ENCODE peak calls at places on chromosomes 3 and 15, in four cellular contexts. W, I, M and A are unnamed samples.
A peak's percentile ranks its signal among the peaks of the same experiment; 100 is the strongest.

GRCh38 chr3:13420051-13420816 is at the start of gene NUP210:
- DNase-seq in W (no peak), I (peak; percentile 78), M (no peak), A (peak; percentile 85)

GRCh38 chr3:183844606-183845005 is 19.2 kb upstream of the MAP6D1 start:
- DNase-seq in W (peak; percentile 50), I (peak; percentile 41), M (peak; percentile 85), A (no peak)

GRCh38 chr3:152113992-152114651 is 154.6 kb upstream of the MBNL1 start:
- DNase-seq in W (no peak), I (no peak), M (peak; percentile 40), A (no peak)

GRCh38 chr3:158221426-158221825 is 111.5 kb downstream of the RSRC1 start:
- DNase-seq in W (no peak), I (no peak), M (peak; percentile 28), A (no peak)

GRCh38 chr15:26023691-26024090 is 160.6 kb upstream of the ATP10A start:
- DNase-seq in W (no peak), I (no peak), M (no peak), A (no peak)

GRCh38 chr3:57446318-57446841 is 97.8 kb downstream of the DNAH12 start:
- DNase-seq in W (no peak), I (peak; percentile 25), M (peak; percentile 4), A (no peak)

GRCh38 chr15:57418640-57419039 is 42.3 kb downstream of the CGNL1 start:
- DNase-seq in W (peak; percentile 53), I (no peak), M (no peak), A (no peak)

GRCh38 chr15:89399070-89399389 is 64.4 kb upstream of the POLG start:
- DNase-seq in W (no peak), I (no peak), M (no peak), A (no peak)

GRCh38 chr15:64738231-64739095 is 36.9 kb downstream of the RBPMS2 start:
- DNase-seq in W (no peak), I (no peak), M (no peak), A (peak; percentile 66)

GRCh38 chr15:55799287-55800212 is 56.6 kb upstream of the PRTG start:
- DNase-seq in W (peak; percentile 14), I (peak; percentile 78), M (peak; percentile 64), A (peak; percentile 81)

GRCh38 chr3:185176756-185177359 is 24.0 kb upstream of the C3orf70 start:
- DNase-seq in W (no peak), I (peak; percentile 47), M (peak; percentile 57), A (peak; percentile 57)

GRCh38 chr3:127450331-127450730 is 140.2 kb downstream of the TPRA1 start:
- DNase-seq in W (no peak), I (no peak), M (no peak), A (no peak)

GRCh38 chr3:88180398-88180999 is 30.7 kb downstream of the C3orf38 start:
- DNase-seq in W (no peak), I (peak; percentile 44), M (peak; percentile 71), A (no peak)

GRCh38 chr3:55885721-55886120 is 398.6 kb upstream of the WNT5A start:
- DNase-seq in W (no peak), I (peak; percentile 28), M (peak; percentile 62), A (no peak)

GRCh38 chr15:91849749-91850161 is 3.8 kb upstream of the SLCO3A1 start:
- DNase-seq in W (no peak), I (peak; percentile 37), M (peak; percentile 78), A (no peak)

GRCh38 chr3:165642761-165643432 is 194.3 kb downstream of the BCHE start:
- DNase-seq in W (peak; percentile 91), I (peak; percentile 82), M (peak; percentile 98), A (no peak)

GRCh38 chr3:106610362-106610997 is 741.7 kb upstream of the CBLB start:
- DNase-seq in W (no peak), I (peak; percentile 7), M (peak; percentile 34), A (no peak)

GRCh38 chr3:105388199-105388598 is 21.5 kb downstream of the ALCAM start:
- DNase-seq in W (no peak), I (no peak), M (no peak), A (no peak)

GRCh38 chr3:102038477-102039142 is 189.3 kb downstream of the NFKBIZ start:
- DNase-seq in W (no peak), I (no peak), M (no peak), A (no peak)

GRCh38 chr15:26024241-26024640 is 161.1 kb upstream of the ATP10A start:
- DNase-seq in W (no peak), I (no peak), M (no peak), A (no peak)

GRCh38 chr3:177498037-177498857 is 301.0 kb upstream of the TBL1XR1 start:
- DNase-seq in W (peak; percentile 60), I (peak; percentile 25), M (peak; percentile 25), A (no peak)

GRCh38 chr15:85411992-85412538 is 31.7 kb downstream of the AKAP13 start:
- DNase-seq in W (no peak), I (no peak), M (peak; percentile 62), A (no peak)

GRCh38 chr3:13556214-13556613 is 7.3 kb downstream of the FBLN2 start:
- DNase-seq in W (no peak), I (peak; percentile 51), M (no peak), A (no peak)

GRCh38 chr3:188194327-188194726 is 40.4 kb downstream of the LPP start:
- DNase-seq in W (no peak), I (no peak), M (peak; percentile 41), A (no peak)

GRCh38 chr15:42843699-42844098 is 76.9 kb downstream of the TTBK2 start:
- DNase-seq in W (no peak), I (no peak), M (no peak), A (no peak)

GRCh38 chr3:46471371-46471914 is 6.7 kb upstream of the LTF start:
- DNase-seq in W (no peak), I (no peak), M (no peak), A (no peak)

GRCh38 chr3:113890256-113890900 is 51.8 kb downstream of the GRAMD1C start:
- DNase-seq in W (no peak), I (peak; percentile 13), M (no peak), A (no peak)
- TF ChIP-seq CTCF in W (no peak), I (no peak), M (no peak), A (no peak)

GRCh38 chr15:73681856-73682596 is 2.2 kb upstream of the CD276 start:
- DNase-seq in W (no peak), I (no peak), M (no peak), A (no peak)

GRCh38 chr15:73683257-73683623 is 943 bp upstream of the CD276 start:
- DNase-seq in W (no peak), I (no peak), M (no peak), A (no peak)

GRCh38 chr15:73682597-73683090 is 1.5 kb upstream of the CD276 start:
- DNase-seq in W (no peak), I (no peak), M (no peak), A (no peak)

GRCh38 chr15:73685561-73685960 is 1.4 kb downstream of the CD276 start:
- DNase-seq in W (no peak), I (no peak), M (peak; percentile 45), A (no peak)

GRCh38 chr15:73683624-73684536 is at the start of gene CD276:
- DNase-seq in W (peak; percentile 21), I (peak; percentile 89), M (peak; percentile 66), A (peak; percentile 89)
- TF ChIP-seq CTCF in W (peak; percentile 44), I (peak; percentile 30), M (peak; percentile 15), A (no peak)

GRCh38 chr3:197547618-197548017 is 8.2 kb downstream of the BDH1 start:
- DNase-seq in W (no peak), I (peak; percentile 80), M (no peak), A (peak; percentile 32)
- TF ChIP-seq CTCF in W (no peak), I (peak; percentile 52), M (no peak), A (no peak)

DNA sequence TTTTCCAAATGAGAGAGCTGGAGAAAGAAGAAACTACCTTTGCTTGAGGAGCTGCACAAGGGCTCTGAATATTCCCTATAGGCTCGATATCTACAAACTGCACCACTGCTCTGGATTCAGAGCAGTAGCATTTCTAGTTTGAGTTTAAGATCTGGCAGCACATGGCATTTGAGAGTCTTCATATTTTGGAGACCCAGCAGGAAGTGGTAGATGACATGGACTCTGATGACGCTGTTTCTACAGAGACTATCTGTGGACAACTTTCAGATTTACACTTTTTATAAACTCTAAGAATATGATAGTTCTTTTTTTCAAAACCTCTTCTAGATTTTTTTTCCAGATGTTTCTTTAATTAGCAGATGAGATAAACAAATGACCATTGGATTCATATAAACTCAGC is 35.8 kb downstream of the ARMC8 start:
- DNase-seq in W (no peak), I (no peak), M (no peak), A (no peak)
- TF ChIP-seq CTCF in W (no peak), I (no peak), M (no peak), A (no peak)

GRCh38 chr3:107685383-107685782 is 162.6 kb downstream of the BBX start:
- DNase-seq in W (no peak), I (no peak), M (no peak), A (no peak)

GRCh38 chr3:107687182-107687581 is 164.4 kb downstream of the BBX start:
- DNase-seq in W (no peak), I (no peak), M (no peak), A (no peak)

GRCh38 chr3:107689355-107689754 is 166.6 kb downstream of the BBX start:
- DNase-seq in W (no peak), I (no peak), M (peak; percentile 28), A (no peak)

GRCh38 chr3:107690522-107691138 is 167.9 kb downstream of the BBX start:
- DNase-seq in W (no peak), I (peak; percentile 76), M (peak; percentile 80), A (no peak)
- TF ChIP-seq CTCF in W (peak; percentile 51), I (peak; percentile 61), M (peak; percentile 58), A (peak; percentile 33)

GRCh38 chr3:4351872-4352271 is 48.7 kb downstream of the SETMAR start:
- DNase-seq in W (no peak), I (no peak), M (no peak), A (no peak)

GRCh38 chr3:4350789-4351163 is 47.6 kb downstream of the SETMAR start:
- DNase-seq in W (peak; percentile 12), I (peak; percentile 86), M (peak; percentile 83), A (peak; percentile 21)

GRCh38 chr3:4355401-4356224 is 52.4 kb downstream of the SETMAR start:
- DNase-seq in W (peak; percentile 34), I (peak; percentile 36), M (peak; percentile 18), A (peak; percentile 14)

GRCh38 chr3:4356225-4356540 is 53.0 kb downstream of the SETMAR start:
- DNase-seq in W (no peak), I (no peak), M (no peak), A (no peak)

GRCh38 chr3:4351164-4351855 is 48.1 kb downstream of the SETMAR start:
- DNase-seq in W (no peak), I (peak; percentile 31), M (peak; percentile 37), A (no peak)
- TF ChIP-seq CTCF in W (no peak), I (no peak), M (no peak), A (no peak)

DNA sequence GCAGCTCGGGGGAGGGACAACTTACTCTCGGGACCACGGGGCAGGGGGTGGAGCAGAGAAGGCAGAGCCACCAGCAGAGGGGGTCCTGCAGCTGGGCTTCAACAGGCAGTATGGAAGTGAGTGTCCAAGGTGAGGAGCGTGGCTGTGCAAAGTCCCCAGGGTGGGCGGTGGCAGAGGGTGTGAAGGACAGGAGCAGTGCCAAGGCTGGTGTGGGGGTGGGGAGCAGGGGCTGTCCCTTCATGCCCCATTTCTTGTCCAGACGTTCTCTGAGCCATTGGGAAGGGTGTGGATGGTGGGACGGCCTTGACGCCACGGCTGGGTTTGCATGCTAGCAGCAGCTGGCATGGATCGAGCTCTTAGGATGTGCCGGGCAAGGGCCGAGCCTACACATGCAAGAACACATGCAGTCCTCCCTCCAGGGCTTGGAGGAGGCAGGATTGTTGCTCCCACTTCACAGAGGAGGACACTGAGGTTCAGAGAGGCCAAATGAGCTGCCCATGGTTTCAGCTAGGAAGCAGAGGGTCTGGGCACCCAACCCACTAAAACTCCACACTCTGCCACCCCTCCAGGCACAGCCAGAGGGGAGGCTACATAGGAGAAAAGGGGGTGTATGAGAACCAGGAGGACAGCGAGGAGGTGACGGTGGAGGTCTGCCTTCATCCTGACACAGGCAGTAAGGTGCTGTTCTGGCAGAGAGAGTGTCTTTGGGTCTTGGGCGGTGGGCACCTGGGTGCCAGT is 93.6 kb downstream of the TBC1D2B start:
- DNase-seq in W (no peak), I (no peak), M (peak; percentile 18), A (no peak)
- TF ChIP-seq CTCF in W (peak; percentile 17), I (peak; percentile 5), M (no peak), A (no peak)